ENCODE peak calls at places on chromosome 7, in five cellular contexts. B is suprapubic skin, W is fibroblast of pulmonary artery, D is transverse colon, K is cardiac muscle cell. Q is an unnamed sample.

GRCh38 chr7:41051525-41051924 is 651.4 kb downstream of the INHBA start:
- DNase-seq in B (no peak), W (no peak), D (no peak), K (no peak), Q (peak)

GRCh38 chr7:2934211-2934731 is 90.2 kb upstream of the GNA12 start:
- DNase-seq in B (peak), W (peak), D (no peak), K (peak), Q (peak)

GRCh38 chr7:20329389-20330175 is 1.1 kb upstream of the ITGB8 start:
- DNase-seq in B (peak), W (peak), D (peak), K (peak), Q (peak)

GRCh38 chr7:103446046-103446520 is at the start of gene SLC26A5:
- DNase-seq in B (no peak), W (no peak), D (peak), K (no peak), Q (no peak)

GRCh38 chr7:2567663-2568238 is 9.0 kb downstream of the IQCE start:
- DNase-seq in B (no peak), W (peak), D (no peak), K (peak), Q (peak)

GRCh38 chr7:84876036-84876821 is 310.6 kb downstream of the SEMA3D start:
- DNase-seq in B (no peak), W (no peak), D (no peak), K (no peak), Q (no peak)

GRCh38 chr7:158276414-158277218 is 311.0 kb downstream of the PTPRN2 start:
- DNase-seq in B (peak), W (no peak), D (no peak), K (no peak), Q (no peak)

GRCh38 chr7:133386204-133386603 is 133.3 kb downstream of the EXOC4 start:
- DNase-seq in B (no peak), W (no peak), D (no peak), K (no peak), Q (no peak)

GRCh38 chr7:78499283-78499682 is 700.7 kb downstream of the PHTF2 start:
- DNase-seq in B (no peak), W (no peak), D (no peak), K (no peak), Q (no peak)

GRCh38 chr7:2019693-2020511 is 212.8 kb downstream of the MAD1L1 start:
- DNase-seq in B (peak), W (peak), D (peak), K (peak), Q (peak)

GRCh38 chr7:19773361-19773760 is at the start of gene TMEM196:
- DNase-seq in B (no peak), W (no peak), D (no peak), K (peak), Q (no peak)

GRCh38 chr7:148787571-148788295 is 89.0 kb downstream of the CUL1 start:
- DNase-seq in B (no peak), W (no peak), D (no peak), K (no peak), Q (no peak)

GRCh38 chr7:137091396-137091795 is 222.9 kb downstream of the CHRM2 start:
- DNase-seq in B (no peak), W (peak), D (no peak), K (peak), Q (peak)

GRCh38 chr7:75727881-75728592 is 10.7 kb downstream of the HIP1 start:
- DNase-seq in B (peak), W (no peak), D (peak), K (peak), Q (peak)

GRCh38 chr7:106568680-106569499 is 92.1 kb downstream of the CCDC71L start:
- DNase-seq in B (peak), W (peak), D (no peak), K (peak), Q (peak)

GRCh38 chr7:95996174-95996573 is 223.8 kb downstream of the DYNC1I1 start:
- DNase-seq in B (no peak), W (no peak), D (no peak), K (no peak), Q (no peak)

GRCh38 chr7:113087278-113087998 is 811 bp upstream of the GPR85 start:
- DNase-seq in B (no peak), W (peak), D (no peak), K (peak), Q (peak)

GRCh38 chr7:19713676-19714075 is 4.8 kb upstream of the POLR1F start:
- DNase-seq in B (no peak), W (peak), D (peak), K (peak), Q (peak)

GRCh38 chr7:17186745-17187144 is 111.7 kb upstream of the AHR start:
- DNase-seq in B (no peak), W (no peak), D (no peak), K (no peak), Q (no peak)

GRCh38 chr7:13198036-13198435 is 510.6 kb downstream of the ARL4A start:
- DNase-seq in B (no peak), W (no peak), D (no peak), K (no peak), Q (no peak)

GRCh38 chr7:2954433-2954853 is 89.2 kb downstream of the CARD11 start:
- DNase-seq in B (peak), W (no peak), D (peak), K (no peak), Q (no peak)

GRCh38 chr7:92698237-92698841 is 108.1 kb upstream of the FAM133B start:
- DNase-seq in B (no peak), W (peak), D (peak), K (peak), Q (peak)

GRCh38 chr7:27193335-27194001 is 6.4 kb downstream of the HOXA13 start:
- DNase-seq in B (peak), W (no peak), D (no peak), K (no peak), Q (no peak)

GRCh38 chr7:114255404-114255841 is 159.2 kb upstream of the FOXP2 start:
- DNase-seq in B (no peak), W (no peak), D (peak), K (no peak), Q (no peak)

GRCh38 chr7:133051066-133051465 is 30.8 kb downstream of the CHCHD3 start:
- DNase-seq in B (no peak), W (peak), D (no peak), K (peak), Q (peak)

GRCh38 chr7:11461999-11462398 is 370.0 kb downstream of the THSD7A start:
- DNase-seq in B (no peak), W (no peak), D (no peak), K (no peak), Q (no peak)

GRCh38 chr7:2109936-2110585 is 122.7 kb downstream of the MAD1L1 start:
- DNase-seq in B (no peak), W (peak), D (no peak), K (peak), Q (peak)

GRCh38 chr7:159147687-159148086 is 3.0 kb upstream of the VIPR2 start:
- DNase-seq in B (no peak), W (no peak), D (no peak), K (no peak), Q (no peak)

GRCh38 chr7:148114807-148115206 is 475.8 kb upstream of the C7orf33 start:
- DNase-seq in B (no peak), W (no peak), D (no peak), K (no peak), Q (no peak)

GRCh38 chr7:134768243-134768642 is 11.2 kb upstream of the CALD1 start:
- DNase-seq in B (no peak), W (no peak), D (no peak), K (no peak), Q (no peak)

GRCh38 chr7:134763960-134764359 is 15.5 kb upstream of the CALD1 start:
- DNase-seq in B (no peak), W (no peak), D (no peak), K (no peak), Q (no peak)

GRCh38 chr7:134764365-134764764 is 15.1 kb upstream of the CALD1 start:
- DNase-seq in B (no peak), W (no peak), D (no peak), K (no peak), Q (no peak)

GRCh38 chr7:134767567-134768168 is 11.8 kb upstream of the CALD1 start:
- DNase-seq in B (no peak), W (no peak), D (no peak), K (no peak), Q (no peak)

DNA sequence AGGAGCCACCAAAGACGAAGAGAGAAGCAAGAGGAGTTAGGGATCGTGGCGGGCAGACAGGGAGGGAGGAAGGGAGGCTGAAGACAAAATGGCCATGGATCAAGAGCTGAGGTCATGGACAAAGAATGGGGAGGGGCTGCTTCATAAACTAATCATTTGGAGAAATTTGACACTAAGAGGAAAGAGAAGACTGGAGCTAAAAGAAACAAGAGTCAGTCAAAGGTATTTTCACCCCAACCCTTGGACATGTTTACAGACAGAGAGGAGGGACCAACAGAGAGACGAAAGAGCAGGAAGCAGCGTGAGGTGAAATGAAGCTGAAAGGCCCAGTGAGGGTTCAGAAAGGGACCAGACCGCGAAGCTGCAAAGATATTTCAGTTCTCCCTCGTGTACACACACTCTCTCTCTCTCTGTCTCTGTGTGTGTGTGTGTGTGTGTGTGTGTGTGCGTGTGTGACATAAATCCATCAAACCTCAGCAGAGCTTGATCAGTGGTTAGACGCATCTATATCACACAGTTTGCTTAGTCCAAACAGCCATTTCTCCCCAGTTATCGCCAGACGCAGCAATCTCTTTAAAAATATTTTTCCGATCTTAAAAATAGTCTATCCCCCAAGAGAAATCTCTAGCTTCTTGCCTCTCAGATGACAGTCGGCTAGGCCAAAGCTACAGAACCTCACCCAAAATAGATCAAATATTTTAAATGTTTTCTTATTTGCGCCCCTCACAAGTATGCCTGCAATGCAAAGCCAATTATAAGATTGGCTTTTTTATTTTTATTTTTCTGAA is 12.5 kb upstream of the CALD1 start:
- DNase-seq in B (no peak), W (peak), D (no peak), K (peak), Q (peak)
- TF ChIP-seq CTCF in B (no peak), W (no peak), D (no peak), K (no peak), Q (no peak)

GRCh38 chr7:28509256-28510021 is 97.1 kb downstream of the CREB5 start:
- DNase-seq in B (no peak), W (peak), D (no peak), K (peak), Q (no peak)
- H3K4me3 ChIP-seq in B (no peak), W (no peak), D (no peak), K (no peak), Q (no peak)

DNA sequence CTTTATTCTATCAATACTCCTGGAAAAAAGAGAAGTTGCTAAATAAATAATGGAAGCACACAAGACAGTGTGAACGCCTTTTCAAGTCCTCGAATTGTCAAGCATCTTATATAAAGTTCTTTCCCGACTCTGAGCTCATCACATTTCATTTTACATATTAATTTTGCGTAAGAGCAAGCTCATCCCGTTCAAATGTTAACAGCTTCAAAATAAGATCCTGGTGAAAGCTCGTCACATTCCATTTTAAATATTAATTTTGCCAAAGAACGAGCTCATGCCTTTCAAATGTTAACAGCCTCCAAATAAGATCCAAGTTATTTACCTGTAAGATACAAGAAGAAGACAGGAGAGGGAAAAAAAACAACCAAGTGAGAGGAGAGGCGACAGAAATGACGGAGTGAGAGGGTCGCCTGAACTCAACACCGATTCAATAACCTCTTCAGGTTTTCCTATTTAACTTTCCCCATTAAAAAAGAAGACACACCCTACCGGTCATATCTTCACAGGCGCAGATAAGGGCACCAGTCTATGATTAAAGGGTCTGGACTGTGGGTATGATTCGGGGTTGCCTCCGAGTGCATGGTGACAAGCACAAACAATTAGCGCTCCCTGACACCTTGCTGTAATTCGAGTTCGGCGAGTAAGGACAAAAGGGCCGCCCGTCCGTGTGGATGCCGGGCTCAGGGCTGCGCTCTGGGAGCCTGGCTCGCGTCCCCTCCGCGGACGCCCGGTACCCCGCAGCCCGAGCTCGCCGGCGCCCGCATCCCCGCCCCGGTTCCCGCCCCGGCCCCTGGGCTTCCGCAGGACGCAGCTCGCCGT is 111.7 kb upstream of the RHEB start:
- DNase-seq in B (no peak), W (no peak), D (no peak), K (peak), Q (no peak)
- TF ChIP-seq CTCF in B (no peak), W (no peak), D (peak), K (no peak), Q (peak)

GRCh38 chr7:125606661-125607060 is 677.0 kb upstream of the POT1 start:
- DNase-seq in B (no peak), W (no peak), D (no peak), K (no peak), Q (no peak)

GRCh38 chr7:125602441-125602840 is 672.8 kb upstream of the POT1 start:
- DNase-seq in B (no peak), W (no peak), D (no peak), K (no peak), Q (no peak)

GRCh38 chr7:125599387-125599786 is 669.8 kb upstream of the POT1 start:
- DNase-seq in B (no peak), W (no peak), D (no peak), K (no peak), Q (no peak)

GRCh38 chr7:125605241-125605640 is 675.6 kb upstream of the POT1 start:
- DNase-seq in B (no peak), W (no peak), D (no peak), K (no peak), Q (peak)
- H3K4me3 ChIP-seq in B (no peak), W (no peak), D (no peak), K (no peak), Q (no peak)